ENCODE peak calls at places on chromosomes 7 and 10, in nine cellular contexts. One of them, this sample, is unnamed.
A peak's percentile ranks its signal among the peaks of the same experiment; 100 is the strongest.

GRCh38 chr10:73759512-73760115 is 15.4 kb downstream of the SEC24C start:
- DNase-seq in HT-29: no peak
- DNase-seq in Kasumi-1: no peak
- DNase-seq in H7: no peak
- DNase-seq in NCI-H345: no peak
- DNase-seq in iPS DF 6.9: no peak
- DNase-seq in DMS153: peak; percentile 64
- DNase-seq in A549: no peak
- DNase-seq in mammary epithelial cell: no peak
- DNase-seq in this sample: no peak

GRCh38 chr10:34145751-34146150 is 669.3 kb downstream of the PARD3 start:
- DNase-seq in DMS153: no peak
- DNase-seq in iPS DF 6.9: no peak
- DNase-seq in H7: no peak
- DNase-seq in mammary epithelial cell: no peak
- DNase-seq in HT-29: no peak
- DNase-seq in A549: no peak
- DNase-seq in NCI-H345: no peak
- DNase-seq in Kasumi-1: no peak
- DNase-seq in this sample: no peak

GRCh38 chr10:29957887-29958330 is 101.5 kb downstream of the JCAD start:
- DNase-seq in NCI-H345: no peak
- DNase-seq in iPS DF 6.9: no peak
- DNase-seq in mammary epithelial cell: no peak
- DNase-seq in Kasumi-1: no peak
- DNase-seq in HT-29: no peak
- DNase-seq in DMS153: no peak
- DNase-seq in A549: no peak
- DNase-seq in H7: no peak
- DNase-seq in this sample: peak; percentile 91

GRCh38 chr7:92595281-92595680 is 5.1 kb upstream of the FAM133B start:
- DNase-seq in DMS153: no peak
- DNase-seq in Kasumi-1: no peak
- DNase-seq in H7: no peak
- DNase-seq in HT-29: no peak
- DNase-seq in iPS DF 6.9: no peak
- DNase-seq in A549: no peak
- DNase-seq in mammary epithelial cell: peak; percentile 73
- DNase-seq in NCI-H345: no peak
- DNase-seq in this sample: peak; percentile 33

GRCh38 chr10:23189024-23189423 is 3.1 kb upstream of the PTF1A start:
- DNase-seq in mammary epithelial cell: no peak
- DNase-seq in A549: no peak
- DNase-seq in DMS153: no peak
- DNase-seq in Kasumi-1: no peak
- DNase-seq in iPS DF 6.9: no peak
- DNase-seq in H7: no peak
- DNase-seq in NCI-H345: no peak
- DNase-seq in HT-29: no peak
- DNase-seq in this sample: no peak

GRCh38 chr10:119655566-119656001 is 4.4 kb downstream of the BAG3 start:
- DNase-seq in A549: peak; percentile 59
- DNase-seq in H7: no peak
- DNase-seq in DMS153: peak; percentile 26
- DNase-seq in HT-29: peak; percentile 76
- DNase-seq in mammary epithelial cell: peak; percentile 85
- DNase-seq in NCI-H345: no peak
- DNase-seq in iPS DF 6.9: no peak
- DNase-seq in Kasumi-1: peak; percentile 50
- DNase-seq in this sample: no peak

GRCh38 chr10:98357208-98357836 is 57.7 kb downstream of the PYROXD2 start:
- DNase-seq in iPS DF 6.9: no peak
- DNase-seq in Kasumi-1: no peak
- DNase-seq in DMS153: peak; percentile 95
- DNase-seq in HT-29: no peak
- DNase-seq in mammary epithelial cell: no peak
- DNase-seq in A549: no peak
- DNase-seq in NCI-H345: peak; percentile 88
- DNase-seq in H7: no peak
- DNase-seq in this sample: no peak

GRCh38 chr7:12729112-12729511 is 41.7 kb downstream of the ARL4A start:
- DNase-seq in DMS153: peak; percentile 91
- DNase-seq in Kasumi-1: peak; percentile 2
- DNase-seq in NCI-H345: peak; percentile 92
- DNase-seq in A549: no peak
- DNase-seq in HT-29: peak; percentile 29
- DNase-seq in H7: peak; percentile 27
- DNase-seq in mammary epithelial cell: no peak
- DNase-seq in iPS DF 6.9: peak; percentile 41
- DNase-seq in this sample: no peak

GRCh38 chr7:76260171-76260703 is 42.2 kb upstream of the HSPB1 start:
- DNase-seq in A549: peak; percentile 86
- DNase-seq in DMS153: peak; percentile 44
- DNase-seq in HT-29: peak; percentile 8
- DNase-seq in iPS DF 6.9: peak; percentile 66
- DNase-seq in NCI-H345: peak; percentile 78
- DNase-seq in H7: peak; percentile 98
- DNase-seq in Kasumi-1: peak; percentile 15
- DNase-seq in mammary epithelial cell: no peak
- DNase-seq in this sample: no peak

This sample was measured in kidney glomerular epithelial cell.